ENCODE peak calls at places on chromosomes 6 and 20, in four cellular contexts. M is GM23338, H is H1, E is stomach. R is an unnamed sample.

GRCh38 chr20:21706345-21707195 is 1.1 kb downstream of the PAX1 start:
- DNase-seq in M (peak), H (no peak), E (no peak), R (no peak)

GRCh38 chr6:155080876-155081845 is 86.0 kb downstream of the TIAM2 start:
- DNase-seq in M (no peak), H (no peak), E (no peak), R (no peak)

GRCh38 chr20:63158352-63158751 is 57.6 kb downstream of the YTHDF1 start:
- DNase-seq in M (no peak), H (no peak), E (no peak), R (no peak)

GRCh38 chr20:42567409-42567808 is 622.3 kb downstream of the PTPRT start:
- DNase-seq in M (no peak), H (no peak), E (no peak), R (no peak)

GRCh38 chr6:165662671-165663282 is at the start of gene PDE10A:
- DNase-seq in M (peak), H (peak), E (peak), R (no peak)

GRCh38 chr20:4431446-4431845 is 290.3 kb upstream of the PRND start:
- DNase-seq in M (no peak), H (no peak), E (no peak), R (no peak)

GRCh38 chr20:44785768-44786167 is 24.6 kb downstream of the RIMS4 start:
- DNase-seq in M (peak), H (peak), E (no peak), R (no peak)

GRCh38 chr6:106739387-106739786 is 110.0 kb downstream of the QRSL1 start:
- DNase-seq in M (no peak), H (no peak), E (peak), R (peak)

GRCh38 chr6:4470698-4471210 is 305.4 kb upstream of the CDYL start:
- DNase-seq in M (peak), H (no peak), E (no peak), R (no peak)

GRCh38 chr6:83474309-83474708 is 38.0 kb upstream of the PRSS35 start:
- DNase-seq in M (peak), H (no peak), E (no peak), R (no peak)

GRCh38 chr20:23334111-23334510 is 16.5 kb upstream of the NXT1 start:
- DNase-seq in M (no peak), H (no peak), E (no peak), R (no peak)

GRCh38 chr6:41122373-41122772 is 31.8 kb downstream of the TREML1 start:
- DNase-seq in M (no peak), H (no peak), E (no peak), R (no peak)

GRCh38 chr6:2760882-2761842 is 4.0 kb upstream of the WRNIP1 start:
- DNase-seq in M (peak), H (no peak), E (no peak), R (no peak)

GRCh38 chr20:33091693-33092092 is 12.2 kb downstream of the BPIFB4 start:
- DNase-seq in M (no peak), H (no peak), E (no peak), R (no peak)

GRCh38 chr20:62707981-62708521 is 585 bp upstream of the NTSR1 start:
- DNase-seq in M (peak), H (peak), E (no peak), R (no peak)

GRCh38 chr6:145814501-145815350 is at the start of gene FBXO30:
- DNase-seq in M (peak), H (peak), E (peak), R (peak)

GRCh38 chr6:154572592-154572991 is 62.1 kb upstream of the CNKSR3 start:
- DNase-seq in M (no peak), H (no peak), E (no peak), R (no peak)

GRCh38 chr20:46458891-46459750 is 52.7 kb upstream of the ELMO2 start:
- DNase-seq in M (peak), H (peak), E (peak), R (no peak)

GRCh38 chr6:166997768-166998255 is 1.4 kb upstream of the CEP43 start:
- DNase-seq in M (peak), H (peak), E (peak), R (peak)

GRCh38 chr20:18702736-18703135 is 110.8 kb upstream of the SCP2D1 start:
- DNase-seq in M (no peak), H (no peak), E (no peak), R (no peak)

GRCh38 chr6:15689586-15690450 is 27.0 kb upstream of the DTNBP1 start:
- DNase-seq in M (no peak), H (no peak), E (no peak), R (no peak)

GRCh38 chr6:155417454-155417853 is 38.2 kb downstream of the NOX3 start:
- DNase-seq in M (no peak), H (no peak), E (no peak), R (no peak)

GRCh38 chr6:43070028-43070632 is 6.0 kb upstream of the PTK7 start:
- DNase-seq in M (peak), H (no peak), E (no peak), R (no peak)

GRCh38 chr6:148263010-148263409 is 79.6 kb upstream of the SASH1 start:
- DNase-seq in M (no peak), H (no peak), E (no peak), R (peak)

GRCh38 chr6:16064687-16065086 is 64.2 kb upstream of the MYLIP start:
- DNase-seq in M (peak), H (peak), E (no peak), R (no peak)

GRCh38 chr6:8085053-8085511 is 17.3 kb downstream of the EEF1E1 start:
- DNase-seq in M (no peak), H (no peak), E (peak), R (peak)

GRCh38 chr6:79385893-79386292 is 151.3 kb downstream of the LCA5 start:
- DNase-seq in M (no peak), H (no peak), E (no peak), R (no peak)

GRCh38 chr6:71260205-71260604 is 28.4 kb upstream of the OGFRL1 start:
- DNase-seq in M (no peak), H (no peak), E (no peak), R (no peak)

GRCh38 chr6:131807644-131808459 is at the start of gene ENPP1:
- DNase-seq in M (peak), H (peak), E (peak), R (peak)

GRCh38 chr6:7108964-7109836 is 1.4 kb downstream of the RREB1 start:
- DNase-seq in M (peak), H (no peak), E (peak), R (peak)

GRCh38 chr20:50320005-50320909 is 129.6 kb downstream of the CEBPB start:
- DNase-seq in M (no peak), H (no peak), E (no peak), R (no peak)

GRCh38 chr20:9912858-9913434 is 74.1 kb upstream of the PAK5 start:
- DNase-seq in M (peak), H (peak), E (peak), R (no peak)

GRCh38 chr6:17042422-17043147 is 59.3 kb upstream of the STMND1 start:
- DNase-seq in M (peak), H (peak), E (no peak), R (no peak)

DNA sequence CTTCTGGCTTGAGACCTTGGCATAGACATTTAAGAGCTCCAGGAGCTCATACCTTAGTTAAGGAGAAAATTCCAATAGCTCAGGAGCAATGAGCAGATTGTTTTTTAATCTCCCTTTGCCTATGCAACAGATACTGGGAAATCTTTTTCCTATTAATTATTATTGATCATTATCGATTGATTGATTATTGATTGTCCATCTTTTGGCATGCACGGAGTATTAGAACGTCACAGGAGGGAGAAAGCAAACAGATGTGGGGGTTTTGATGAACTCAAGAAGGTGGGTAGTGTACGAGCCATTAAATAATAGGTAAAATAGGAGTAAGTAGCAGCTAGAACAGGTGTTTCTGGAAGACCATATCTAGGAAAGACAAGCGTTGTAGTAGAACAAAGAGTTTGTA is 205.0 kb downstream of the DOK5 start:
- DNase-seq in M (no peak), H (no peak), E (no peak), R (no peak)
- TF ChIP-seq POLR2AphosphoS5 in M (no peak), H (no peak), E (no peak), R (no peak)

GRCh38 chr20:57791178-57791945 is 81.5 kb upstream of the PMEPA1 start:
- DNase-seq in M (no peak), H (no peak), E (no peak), R (no peak)

GRCh38 chr20:57794600-57795346 is 85.0 kb upstream of the PMEPA1 start:
- DNase-seq in M (no peak), H (no peak), E (no peak), R (no peak)

GRCh38 chr20:57793421-57793820 is 83.6 kb upstream of the PMEPA1 start:
- DNase-seq in M (no peak), H (no peak), E (no peak), R (no peak)

GRCh38 chr20:57791946-57792328 is 82.1 kb upstream of the PMEPA1 start:
- DNase-seq in M (no peak), H (no peak), E (no peak), R (no peak)

DNA sequence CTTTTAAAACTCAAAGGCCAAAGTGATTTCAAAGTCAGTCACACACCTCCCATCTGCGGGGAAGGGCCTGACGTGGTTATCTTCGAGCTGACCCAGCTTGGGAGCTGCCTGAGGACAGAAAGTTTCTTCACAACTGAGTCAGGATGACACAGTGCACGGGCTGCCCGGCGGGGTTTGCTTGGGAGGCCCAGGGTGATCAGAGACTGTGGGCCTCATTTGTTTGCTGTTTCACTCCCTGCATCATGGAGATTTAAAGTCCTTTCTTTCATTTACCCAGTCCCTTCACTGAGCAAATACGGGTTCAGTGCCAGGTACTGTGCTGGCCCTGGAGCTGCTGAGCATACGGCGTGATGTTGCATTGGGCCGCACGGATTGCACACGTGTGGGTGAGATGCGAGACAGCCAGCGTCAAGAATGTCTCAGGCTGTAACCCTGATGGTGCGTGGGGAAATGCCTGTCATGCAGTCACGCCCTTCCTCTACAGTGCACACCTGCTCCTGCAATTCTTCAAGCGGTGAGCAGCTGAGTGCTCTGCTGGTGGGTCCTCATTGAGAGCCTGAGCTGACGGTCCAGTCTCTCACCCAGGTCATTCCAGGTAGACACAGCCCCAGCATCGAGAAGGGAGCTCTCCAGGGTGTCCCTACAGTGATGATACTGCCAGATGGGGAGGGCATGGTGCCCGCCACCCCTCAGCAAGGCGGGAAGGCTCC is 82.7 kb upstream of the PMEPA1 start:
- DNase-seq in M (no peak), H (no peak), E (no peak), R (no peak)
- TF ChIP-seq POLR2AphosphoS5 in M (no peak), H (no peak), E (no peak), R (no peak)

GRCh38 chr6:11766589-11767450 is 11.8 kb downstream of the ADTRP start:
- DNase-seq in M (no peak), H (no peak), E (no peak), R (no peak)
- TF ChIP-seq POLR2AphosphoS5 in M (no peak), H (no peak), E (no peak), R (no peak)

DNA sequence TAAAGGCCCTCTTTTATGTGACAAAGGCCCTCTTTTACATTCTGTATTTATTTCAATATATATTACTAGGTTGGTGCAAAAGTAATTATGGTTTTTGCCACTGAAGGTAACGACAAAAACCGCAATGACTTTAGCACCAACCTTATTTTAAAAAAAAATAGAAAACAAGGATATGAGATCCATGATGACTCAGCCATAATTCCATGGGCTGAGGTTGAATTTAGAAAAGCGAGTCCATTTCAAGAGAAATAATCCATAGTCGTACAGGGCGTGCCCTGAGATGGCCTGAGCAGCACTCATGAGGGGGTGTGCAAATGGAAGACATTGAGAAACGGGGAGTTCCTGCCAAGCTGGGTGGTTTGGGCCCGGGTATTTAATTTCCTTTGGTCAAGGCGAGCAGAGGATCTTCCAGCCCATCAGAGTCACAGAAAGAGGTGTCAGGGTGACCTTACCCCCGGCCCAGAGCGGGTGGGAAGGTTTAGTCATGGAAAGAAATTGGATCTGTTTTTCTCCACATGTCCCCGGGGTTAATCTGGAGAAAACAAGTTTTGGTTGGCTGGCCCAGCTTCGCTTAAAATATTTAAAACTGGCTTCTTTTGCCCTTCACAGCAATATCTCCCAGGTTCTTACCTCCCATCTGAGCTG is 255.7 kb downstream of the PREX1 start:
- DNase-seq in M (no peak), H (no peak), E (no peak), R (no peak)
- TF ChIP-seq POLR2AphosphoS5 in M (no peak), H (no peak), E (no peak), R (no peak)

DNA sequence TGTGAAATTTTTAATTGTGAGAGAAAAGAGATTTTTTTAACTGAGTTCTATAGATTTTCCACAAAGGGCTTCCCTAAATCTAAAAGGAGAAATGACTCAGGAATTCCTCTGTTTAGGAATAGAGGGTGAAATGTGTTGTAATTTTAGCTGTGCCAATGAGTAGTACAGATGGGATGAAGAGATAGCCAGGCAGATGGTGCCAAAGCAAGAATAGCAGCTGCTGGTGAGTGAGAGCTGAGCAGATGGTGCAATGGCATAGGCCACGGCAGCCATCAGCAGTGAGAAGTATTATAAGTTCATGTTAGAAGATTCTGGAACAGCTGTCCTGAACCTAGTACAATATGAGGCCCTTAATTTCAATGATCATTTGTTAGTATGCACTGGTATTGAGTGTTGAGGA is 40.2 kb upstream of the CRISP1 start:
- DNase-seq in M (no peak), H (no peak), E (no peak), R (no peak)
- TF ChIP-seq POLR2AphosphoS5 in M (no peak), H (no peak), E (no peak), R (no peak)

GRCh38 chr6:36968266-36968977 is 13.9 kb downstream of the PI16 start:
- DNase-seq in M (no peak), H (no peak), E (peak), R (no peak)

GRCh38 chr6:36969988-36970891 is 15.7 kb downstream of the PI16 start:
- DNase-seq in M (no peak), H (no peak), E (no peak), R (no peak)

GRCh38 chr6:36967757-36968156 is 13.2 kb downstream of the PI16 start:
- DNase-seq in M (no peak), H (no peak), E (no peak), R (no peak)

GRCh38 chr6:36970892-36971842 is 14.8 kb downstream of the MTCH1 start:
- DNase-seq in M (no peak), H (no peak), E (no peak), R (no peak)

DNA sequence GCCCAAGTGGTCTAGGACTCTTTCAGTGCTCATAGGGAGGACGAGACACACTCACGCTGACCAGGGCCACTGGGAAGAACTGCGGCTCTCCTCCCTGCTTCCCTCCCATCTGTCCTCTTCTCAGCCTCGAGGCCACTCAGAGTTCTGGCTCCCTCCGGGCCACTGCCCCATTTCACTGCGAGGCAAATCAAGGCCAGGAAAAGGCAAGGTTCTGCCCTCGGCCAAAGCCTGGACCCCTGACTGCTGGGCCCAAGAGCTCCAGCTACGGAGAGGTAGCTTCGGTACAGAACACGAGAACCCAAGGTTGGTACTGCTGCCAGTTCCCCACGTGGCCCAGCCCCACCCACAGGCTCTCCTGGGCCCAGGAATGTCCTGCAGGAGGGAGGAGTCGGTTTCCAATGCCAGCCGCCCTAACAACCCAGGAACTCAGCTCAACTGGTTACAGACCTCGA is 14.7 kb downstream of the PI16 start:
- DNase-seq in M (no peak), H (no peak), E (peak), R (no peak)
- TF ChIP-seq POLR2AphosphoS5 in M (no peak), H (no peak), E (no peak), R (no peak)

R was measured in breast epithelium.